ENCODE peak calls at places on chromosomes 11 and 22, in four cellular contexts. One of them, this sample, is unnamed.
A peak's percentile ranks its signal among the peaks of the same experiment; 100 is the strongest.

GRCh38 chr11:116082256-116082655 is 578.0 kb upstream of the CADM1 start:
- DNase-seq in GM12878: no peak
- DNase-seq in A549: no peak
- DNase-seq in K562: no peak
- DNase-seq in this sample: no peak

GRCh38 chr22:27206747-27207133 is 549.4 kb downstream of the MIAT start:
- DNase-seq in GM12878: no peak
- DNase-seq in A549: no peak
- DNase-seq in K562: no peak
- DNase-seq in this sample: no peak

GRCh38 chr11:59923813-59924212 is 14.4 kb upstream of the OOSP1 start:
- DNase-seq in GM12878: no peak
- DNase-seq in A549: no peak
- DNase-seq in K562: peak; percentile 48
- DNase-seq in this sample: no peak

GRCh38 chr22:46738961-46739870 is 1.2 kb upstream of the CERK start:
- DNase-seq in GM12878: no peak
- DNase-seq in A549: peak; percentile 88
- DNase-seq in K562: peak; percentile 21
- DNase-seq in this sample: peak; percentile 75

GRCh38 chr11:3215346-3216026 is 3.1 kb downstream of the MRGPRG start:
- DNase-seq in GM12878: no peak
- DNase-seq in A549: no peak
- DNase-seq in K562: no peak
- DNase-seq in this sample: no peak

GRCh38 chr11:36349345-36350136 is 53.5 kb downstream of the PRR5L start:
- DNase-seq in GM12878: no peak
- DNase-seq in A549: no peak
- DNase-seq in K562: no peak
- DNase-seq in this sample: no peak

GRCh38 chr22:36377022-36377631 is 10.6 kb downstream of the MYH9 start:
- DNase-seq in GM12878: no peak
- DNase-seq in A549: no peak
- DNase-seq in K562: peak; percentile 33
- DNase-seq in this sample: no peak

GRCh38 chr11:66473608-66474525 is 6.4 kb upstream of the DPP3 start:
- DNase-seq in GM12878: no peak
- DNase-seq in A549: no peak
- DNase-seq in K562: no peak
- DNase-seq in this sample: no peak

GRCh38 chr22:46018859-46019258 is 41.9 kb upstream of the WNT7B start:
- DNase-seq in GM12878: no peak
- DNase-seq in A549: no peak
- DNase-seq in K562: no peak
- DNase-seq in this sample: no peak

GRCh38 chr22:20533879-20534265 is 26.5 kb downstream of the MED15 start:
- DNase-seq in GM12878: no peak
- DNase-seq in A549: no peak
- DNase-seq in K562: no peak
- DNase-seq in this sample: no peak

GRCh38 chr11:121881806-121882205 is 234.2 kb downstream of the BLID start:
- DNase-seq in GM12878: no peak
- DNase-seq in A549: no peak
- DNase-seq in K562: no peak
- DNase-seq in this sample: no peak

GRCh38 chr11:120102862-120103118 is 35.1 kb downstream of the TRIM29 start:
- DNase-seq in GM12878: no peak
- DNase-seq in A549: no peak
- DNase-seq in K562: no peak
- DNase-seq in this sample: no peak

GRCh38 chr11:20110908-20111669 is 49.2 kb downstream of the DBX1 start:
- DNase-seq in GM12878: peak; percentile 8
- DNase-seq in A549: peak; percentile 70
- DNase-seq in K562: peak; percentile 84
- DNase-seq in this sample: peak; percentile 70

GRCh38 chr22:27207907-27208306 is 550.5 kb downstream of the MIAT start:
- DNase-seq in GM12878: no peak
- DNase-seq in A549: peak; percentile 23
- DNase-seq in K562: no peak
- DNase-seq in this sample: no peak

GRCh38 chr11:125091247-125091876 is 20.1 kb downstream of the TMEM218 start:
- DNase-seq in GM12878: no peak
- DNase-seq in A549: peak; percentile 33
- DNase-seq in K562: peak; percentile 71
- DNase-seq in this sample: peak; percentile 47

GRCh38 chr11:102279641-102280170 is 37.6 kb upstream of the BIRC3 start:
- DNase-seq in GM12878: peak; percentile 68
- DNase-seq in A549: no peak
- DNase-seq in K562: no peak
- DNase-seq in this sample: peak; percentile 98

GRCh38 chr22:20267441-20268288 is 453 bp downstream of the RTN4R start:
- DNase-seq in GM12878: no peak
- DNase-seq in A549: peak; percentile 6
- DNase-seq in K562: peak; percentile 78
- DNase-seq in this sample: no peak

GRCh38 chr11:108754901-108755625 is 90.2 kb downstream of the DDX10 start:
- DNase-seq in GM12878: no peak
- DNase-seq in A549: no peak
- DNase-seq in K562: peak; percentile 7
- DNase-seq in this sample: no peak

GRCh38 chr11:35812850-35813249 is 131.0 kb upstream of the LDLRAD3 start:
- DNase-seq in GM12878: no peak
- DNase-seq in A549: no peak
- DNase-seq in K562: no peak
- DNase-seq in this sample: no peak

GRCh38 chr22:43955040-43955882 is at the start of gene SAMM50:
- DNase-seq in GM12878: peak; percentile 77
- DNase-seq in A549: peak; percentile 79
- DNase-seq in K562: peak; percentile 92
- DNase-seq in this sample: peak; percentile 87

GRCh38 chr22:43956383-43956782 is 1.1 kb downstream of the SAMM50 start:
- DNase-seq in GM12878: no peak
- DNase-seq in A549: no peak
- DNase-seq in K562: no peak
- DNase-seq in this sample: peak; percentile 10

GRCh38 chr22:43957871-43958270 is 2.6 kb downstream of the SAMM50 start:
- DNase-seq in GM12878: no peak
- DNase-seq in A549: no peak
- DNase-seq in K562: peak; percentile 45
- DNase-seq in this sample: no peak

GRCh38 chr22:43955883-43956286 is 643 bp downstream of the SAMM50 start:
- DNase-seq in GM12878: no peak
- DNase-seq in A549: no peak
- DNase-seq in K562: peak; percentile 20
- DNase-seq in this sample: no peak

GRCh38 chr22:43956805-43957463 is 1.7 kb downstream of the SAMM50 start:
- DNase-seq in GM12878: no peak
- DNase-seq in A549: no peak
- DNase-seq in K562: no peak
- DNase-seq in this sample: peak; percentile 33
- TF ChIP-seq CHD4 in GM12878: no peak
- TF ChIP-seq CHD4 in A549: no peak
- TF ChIP-seq CHD4 in K562: no peak
- TF ChIP-seq CHD4 in this sample: no peak

DNA sequence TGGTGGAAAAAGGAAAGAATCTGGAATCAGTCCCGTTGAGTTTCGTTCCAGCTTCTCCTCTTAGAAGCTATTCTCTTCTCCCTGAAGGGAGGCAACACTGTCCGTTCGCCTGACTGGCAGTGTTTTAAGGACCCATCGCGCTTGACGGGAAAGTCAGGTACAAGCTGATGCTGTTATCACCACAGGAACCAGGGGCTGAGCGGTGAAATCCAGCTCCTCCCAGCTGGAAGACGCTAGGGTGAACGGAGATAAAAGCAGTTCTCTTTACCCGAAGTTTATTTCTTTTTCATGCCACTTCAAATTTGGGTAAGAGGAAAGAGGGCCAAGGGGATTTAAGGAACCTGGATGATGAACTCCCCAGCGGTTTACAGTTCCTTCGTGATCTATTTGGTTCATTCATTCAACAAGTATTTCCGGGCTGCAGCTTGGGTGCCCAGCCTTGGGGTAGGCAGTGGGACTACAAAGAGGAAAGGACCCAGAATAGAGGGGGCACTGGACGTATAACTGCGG is 551 bp upstream of the DEUP1 start:
- DNase-seq in GM12878: no peak
- DNase-seq in A549: peak; percentile 2
- DNase-seq in K562: peak; percentile 61
- DNase-seq in this sample: no peak
- TF ChIP-seq CHD4 in GM12878: no peak
- TF ChIP-seq CHD4 in A549: no peak
- TF ChIP-seq CHD4 in K562: no peak
- TF ChIP-seq CHD4 in this sample: no peak

GRCh38 chr11:130904380-130904779 is 11.9 kb downstream of the SNX19 start:
- DNase-seq in GM12878: no peak
- DNase-seq in A549: no peak
- DNase-seq in K562: no peak
- DNase-seq in this sample: no peak
- TF ChIP-seq CHD4 in GM12878: no peak
- TF ChIP-seq CHD4 in A549: no peak
- TF ChIP-seq CHD4 in K562: no peak
- TF ChIP-seq CHD4 in this sample: no peak

DNA sequence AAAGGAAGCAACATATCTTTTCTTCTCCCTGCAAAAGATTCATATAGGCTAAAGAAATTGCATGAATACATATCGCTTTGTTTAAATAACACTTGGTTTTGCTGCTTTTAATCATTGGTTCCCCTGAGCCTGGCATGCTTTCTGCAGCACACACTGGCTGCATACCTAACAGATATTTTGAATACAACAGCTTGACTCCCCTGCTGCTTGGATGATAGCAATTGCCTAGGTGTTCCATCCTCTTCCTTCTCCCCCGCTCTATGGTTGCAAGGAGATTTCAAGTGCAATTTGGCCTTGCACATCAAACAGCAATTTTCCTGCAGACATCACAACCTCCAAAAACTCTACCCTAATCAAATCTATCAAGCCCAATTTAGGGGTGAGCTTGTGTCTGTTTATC is 430.0 kb downstream of the NTM start:
- DNase-seq in GM12878: no peak
- DNase-seq in A549: no peak
- DNase-seq in K562: no peak
- DNase-seq in this sample: no peak
- TF ChIP-seq CHD4 in GM12878: no peak
- TF ChIP-seq CHD4 in A549: no peak
- TF ChIP-seq CHD4 in K562: no peak
- TF ChIP-seq CHD4 in this sample: no peak